ENCODE peak calls at places on chromosomes 16 and 17, in six cellular contexts. One of them, this sample, is unnamed.

GRCh38 chr16:11333696-11334095 is 11.6 kb upstream of the RMI2 start:
- DNase-seq in pancreas: no peak
- DNase-seq in uterus: no peak
- DNase-seq in RWPE1: peak
- DNase-seq in suprapubic skin: no peak
- DNase-seq in HL-60: no peak
- DNase-seq in this sample: no peak

GRCh38 chr17:58351182-58351581 is 819 bp downstream of the SUPT4H1 start:
- DNase-seq in pancreas: no peak
- DNase-seq in suprapubic skin: no peak
- DNase-seq in uterus: no peak
- DNase-seq in RWPE1: no peak
- DNase-seq in HL-60: no peak
- DNase-seq in this sample: no peak

GRCh38 chr17:66458782-66459181 is 156.4 kb downstream of the PRKCA start:
- DNase-seq in suprapubic skin: no peak
- DNase-seq in RWPE1: no peak
- DNase-seq in pancreas: no peak
- DNase-seq in HL-60: no peak
- DNase-seq in uterus: no peak
- DNase-seq in this sample: no peak

GRCh38 chr16:54817940-54818574 is 112.6 kb upstream of the IRX5 start:
- DNase-seq in pancreas: no peak
- DNase-seq in RWPE1: no peak
- DNase-seq in uterus: no peak
- DNase-seq in HL-60: no peak
- DNase-seq in suprapubic skin: no peak
- DNase-seq in this sample: no peak

GRCh38 chr17:74677558-74678466 is 34.9 kb downstream of the CD300LF start:
- DNase-seq in uterus: no peak
- DNase-seq in RWPE1: no peak
- DNase-seq in pancreas: no peak
- DNase-seq in suprapubic skin: no peak
- DNase-seq in HL-60: no peak
- DNase-seq in this sample: no peak

GRCh38 chr17:31413081-31413799 is 21.8 kb downstream of the RAB11FIP4 start:
- DNase-seq in suprapubic skin: no peak
- DNase-seq in RWPE1: no peak
- DNase-seq in HL-60: no peak
- DNase-seq in uterus: no peak
- DNase-seq in pancreas: no peak
- DNase-seq in this sample: no peak

GRCh38 chr17:19752216-19753048 is 4.3 kb upstream of the ALDH3A1 start:
- DNase-seq in pancreas: no peak
- DNase-seq in uterus: no peak
- DNase-seq in suprapubic skin: no peak
- DNase-seq in HL-60: no peak
- DNase-seq in RWPE1: no peak
- DNase-seq in this sample: peak

GRCh38 chr16:51095890-51096626 is 55.0 kb downstream of the SALL1 start:
- DNase-seq in suprapubic skin: no peak
- DNase-seq in RWPE1: no peak
- DNase-seq in pancreas: no peak
- DNase-seq in HL-60: no peak
- DNase-seq in uterus: no peak
- DNase-seq in this sample: no peak

GRCh38 chr16:50245417-50246298 is 20.7 kb upstream of the ADCY7 start:
- DNase-seq in RWPE1: peak
- DNase-seq in suprapubic skin: no peak
- DNase-seq in HL-60: no peak
- DNase-seq in uterus: no peak
- DNase-seq in pancreas: peak
- DNase-seq in this sample: no peak

GRCh38 chr17:57468932-57469775 is 212.8 kb downstream of the MSI2 start:
- DNase-seq in HL-60: no peak
- DNase-seq in RWPE1: no peak
- DNase-seq in uterus: no peak
- DNase-seq in pancreas: no peak
- DNase-seq in suprapubic skin: no peak
- DNase-seq in this sample: no peak

GRCh38 chr17:67467500-67468481 is 90.7 kb downstream of the PITPNC1 start:
- DNase-seq in RWPE1: no peak
- DNase-seq in pancreas: no peak
- DNase-seq in uterus: no peak
- DNase-seq in suprapubic skin: no peak
- DNase-seq in HL-60: no peak
- DNase-seq in this sample: no peak

GRCh38 chr16:48623304-48624016 is 13.5 kb upstream of the N4BP1 start:
- DNase-seq in RWPE1: peak
- DNase-seq in uterus: peak
- DNase-seq in pancreas: peak
- DNase-seq in HL-60: no peak
- DNase-seq in suprapubic skin: peak
- DNase-seq in this sample: peak

GRCh38 chr17:59842901-59843652 is 49.7 kb downstream of the TUBD1 start:
- DNase-seq in suprapubic skin: no peak
- DNase-seq in pancreas: no peak
- DNase-seq in uterus: peak
- DNase-seq in RWPE1: peak
- DNase-seq in HL-60: no peak
- DNase-seq in this sample: no peak

GRCh38 chr17:82371333-82372062 is at the start of gene UTS2R:
- DNase-seq in pancreas: no peak
- DNase-seq in RWPE1: no peak
- DNase-seq in HL-60: no peak
- DNase-seq in uterus: no peak
- DNase-seq in suprapubic skin: no peak
- DNase-seq in this sample: no peak

GRCh38 chr17:82255573-82255972 is 17.9 kb downstream of the CSNK1D start:
- DNase-seq in HL-60: no peak
- DNase-seq in RWPE1: no peak
- DNase-seq in suprapubic skin: no peak
- DNase-seq in pancreas: no peak
- DNase-seq in uterus: no peak
- DNase-seq in this sample: no peak

GRCh38 chr16:70693231-70693671 is 7.4 kb upstream of the MTSS2 start:
- DNase-seq in HL-60: no peak
- DNase-seq in suprapubic skin: no peak
- DNase-seq in uterus: peak
- DNase-seq in pancreas: no peak
- DNase-seq in RWPE1: no peak
- DNase-seq in this sample: no peak

GRCh38 chr16:71956500-71956899 is 43.7 kb downstream of the PKD1L3 start:
- DNase-seq in suprapubic skin: no peak
- DNase-seq in HL-60: no peak
- DNase-seq in pancreas: no peak
- DNase-seq in RWPE1: no peak
- DNase-seq in uterus: no peak
- DNase-seq in this sample: no peak

GRCh38 chr17:42436401-42436800 is 13.3 kb upstream of the CAVIN1 start:
- DNase-seq in HL-60: no peak
- DNase-seq in suprapubic skin: no peak
- DNase-seq in pancreas: no peak
- DNase-seq in uterus: peak
- DNase-seq in RWPE1: peak
- DNase-seq in this sample: no peak

GRCh38 chr17:82350182-82351030 is 8.6 kb upstream of the TEX19 start:
- DNase-seq in suprapubic skin: no peak
- DNase-seq in uterus: no peak
- DNase-seq in RWPE1: no peak
- DNase-seq in pancreas: no peak
- DNase-seq in HL-60: peak
- DNase-seq in this sample: no peak

GRCh38 chr16:57999366-57999970 is 1.0 kb downstream of the ZNF319 start:
- DNase-seq in pancreas: no peak
- DNase-seq in suprapubic skin: no peak
- DNase-seq in RWPE1: no peak
- DNase-seq in uterus: no peak
- DNase-seq in HL-60: no peak
- DNase-seq in this sample: no peak

GRCh38 chr17:64115043-64115698 is 14.8 kb downstream of the ERN1 start:
- DNase-seq in suprapubic skin: no peak
- DNase-seq in uterus: no peak
- DNase-seq in RWPE1: no peak
- DNase-seq in HL-60: no peak
- DNase-seq in pancreas: peak
- DNase-seq in this sample: no peak

GRCh38 chr17:64118452-64118979 is 11.4 kb downstream of the ERN1 start:
- DNase-seq in uterus: peak
- DNase-seq in RWPE1: no peak
- DNase-seq in pancreas: peak
- DNase-seq in HL-60: peak
- DNase-seq in suprapubic skin: no peak
- DNase-seq in this sample: no peak

GRCh38 chr17:64112978-64113377 is 17.0 kb downstream of the ERN1 start:
- DNase-seq in pancreas: no peak
- DNase-seq in suprapubic skin: no peak
- DNase-seq in HL-60: no peak
- DNase-seq in RWPE1: no peak
- DNase-seq in uterus: no peak
- DNase-seq in this sample: no peak

GRCh38 chr17:64120159-64120558 is 9.8 kb downstream of the ERN1 start:
- DNase-seq in RWPE1: no peak
- DNase-seq in suprapubic skin: no peak
- DNase-seq in pancreas: no peak
- DNase-seq in HL-60: no peak
- DNase-seq in uterus: no peak
- DNase-seq in this sample: no peak

GRCh38 chr17:64115871-64116534 is 13.9 kb downstream of the ERN1 start:
- DNase-seq in suprapubic skin: no peak
- DNase-seq in RWPE1: peak
- DNase-seq in pancreas: peak
- DNase-seq in uterus: no peak
- DNase-seq in HL-60: peak
- DNase-seq in this sample: no peak
- H3K27ac ChIP-seq in suprapubic skin: peak
- H3K27ac ChIP-seq in RWPE1: peak
- H3K27ac ChIP-seq in pancreas: peak
- H3K27ac ChIP-seq in uterus: no peak
- H3K27ac ChIP-seq in HL-60: no peak
- H3K27ac ChIP-seq in this sample: no peak

GRCh38 chr17:37440424-37440823 is 33.7 kb downstream of the TADA2A start:
- DNase-seq in pancreas: no peak
- DNase-seq in uterus: no peak
- DNase-seq in RWPE1: no peak
- DNase-seq in HL-60: no peak
- DNase-seq in suprapubic skin: no peak
- DNase-seq in this sample: no peak

GRCh38 chr17:37432671-37433070 is 26.0 kb downstream of the TADA2A start:
- DNase-seq in RWPE1: no peak
- DNase-seq in uterus: no peak
- DNase-seq in pancreas: no peak
- DNase-seq in suprapubic skin: no peak
- DNase-seq in HL-60: no peak
- DNase-seq in this sample: no peak

DNA sequence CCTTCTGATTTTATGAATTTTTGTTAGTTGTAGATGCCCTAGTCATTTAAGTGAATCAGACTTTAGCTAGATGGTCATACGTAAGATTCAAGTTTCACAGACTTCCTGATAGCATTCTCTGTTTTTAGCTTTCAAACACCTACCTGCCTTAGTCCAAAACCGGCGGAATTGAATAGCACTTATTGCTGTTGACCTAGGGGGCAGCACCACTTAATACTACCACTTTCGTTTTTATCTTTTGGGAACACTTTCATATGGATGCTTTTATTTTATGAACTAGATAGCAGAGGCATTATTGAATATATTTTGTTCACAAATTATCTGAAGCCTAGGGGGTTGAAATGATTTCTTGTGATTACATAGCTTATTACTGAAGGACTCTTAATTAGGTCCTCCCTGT is 31.5 kb downstream of the TADA2A start:
- DNase-seq in suprapubic skin: no peak
- DNase-seq in RWPE1: no peak
- DNase-seq in pancreas: no peak
- DNase-seq in HL-60: no peak
- DNase-seq in uterus: no peak
- DNase-seq in this sample: no peak
- TF ChIP-seq CTCF in suprapubic skin: no peak
- TF ChIP-seq CTCF in RWPE1: peak
- TF ChIP-seq CTCF in pancreas: no peak
- TF ChIP-seq CTCF in HL-60: no peak
- TF ChIP-seq CTCF in uterus: no peak
- TF ChIP-seq CTCF in this sample: no peak

GRCh38 chr17:18108400-18109312 is at the start of gene MYO15A:
- DNase-seq in HL-60: no peak
- DNase-seq in pancreas: no peak
- DNase-seq in RWPE1: no peak
- DNase-seq in uterus: no peak
- DNase-seq in suprapubic skin: no peak
- DNase-seq in this sample: no peak
- H3K27ac ChIP-seq in HL-60: no peak
- H3K27ac ChIP-seq in pancreas: no peak
- H3K27ac ChIP-seq in RWPE1: peak
- H3K27ac ChIP-seq in uterus: no peak
- H3K27ac ChIP-seq in suprapubic skin: no peak
- H3K27ac ChIP-seq in this sample: no peak

DNA sequence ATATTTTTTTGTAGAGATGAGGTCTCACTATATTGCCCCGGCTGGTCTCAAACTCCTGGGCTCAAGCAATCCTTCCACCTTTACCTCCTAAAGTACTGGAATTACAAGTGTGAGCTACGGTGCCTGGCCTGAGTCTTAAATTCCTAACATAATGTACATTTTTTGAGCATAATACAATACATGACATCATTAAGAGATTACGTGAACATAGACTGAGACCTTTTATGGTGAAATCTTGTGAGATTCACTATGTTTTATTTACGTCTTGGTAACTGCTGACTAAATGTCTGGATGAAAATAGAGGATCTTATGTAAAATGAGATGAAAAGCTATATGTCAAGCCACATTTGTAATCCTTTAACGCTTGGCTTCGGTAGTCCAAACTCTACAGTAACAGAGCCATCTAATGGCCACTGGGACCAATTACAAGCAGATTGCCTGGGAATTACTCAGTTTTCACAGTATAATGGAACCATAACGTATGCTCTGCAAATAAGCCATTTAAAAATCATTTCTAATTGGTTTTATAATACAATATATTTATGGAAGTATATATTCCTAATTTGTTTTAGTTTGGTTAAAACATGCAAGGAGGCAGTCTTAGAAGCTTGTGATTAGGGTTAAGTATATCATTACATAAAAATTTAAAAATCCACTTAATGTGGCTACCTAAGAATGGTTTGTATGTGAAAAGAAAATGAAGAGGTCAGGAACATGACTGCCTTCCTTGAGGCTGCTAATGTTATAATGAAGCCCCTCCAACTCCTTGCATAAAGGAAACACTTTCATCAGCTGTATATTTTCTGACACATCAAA is 8.1 kb upstream of the EFCAB13 start:
- DNase-seq in RWPE1: peak
- DNase-seq in HL-60: peak
- DNase-seq in pancreas: peak
- DNase-seq in uterus: no peak
- DNase-seq in suprapubic skin: no peak
- DNase-seq in this sample: peak
- TF ChIP-seq CTCF in RWPE1: peak
- TF ChIP-seq CTCF in HL-60: peak
- TF ChIP-seq CTCF in pancreas: peak
- TF ChIP-seq CTCF in uterus: peak
- TF ChIP-seq CTCF in suprapubic skin: peak
- TF ChIP-seq CTCF in this sample: peak

GRCh38 chr16:87321336-87322107 is 4.3 kb upstream of the C16orf95 start:
- DNase-seq in suprapubic skin: no peak
- DNase-seq in pancreas: no peak
- DNase-seq in HL-60: no peak
- DNase-seq in uterus: no peak
- DNase-seq in RWPE1: no peak
- DNase-seq in this sample: no peak
- H3K27ac ChIP-seq in suprapubic skin: no peak
- H3K27ac ChIP-seq in pancreas: no peak
- H3K27ac ChIP-seq in HL-60: no peak
- H3K27ac ChIP-seq in uterus: no peak
- H3K27ac ChIP-seq in RWPE1: peak
- H3K27ac ChIP-seq in this sample: no peak